ENCODE peak calls at places on chromosomes 5 and 9, in eight cellular contexts. Q is thoracic aorta, J is tibial artery, V is aorta, E is neuronal stem cell, Y is Peyer's patch, S is right atrium auricular region, I is adipocyte. A is an unnamed sample. For H3K4me1, the result is how much of the 10 kb centered on the place peaks cover.

GRCh38 chr9:27088981-27089380 is 20.0 kb upstream of the TEK start:
- DNase-seq in Q (no peak), J (no peak), V (no peak), E (no peak), Y (no peak), S (no peak), I (peak), A (no peak)

GRCh38 chr5:14447958-14448881 is 133.4 kb upstream of the OTULINL start:
- DNase-seq in Q (no peak), J (no peak), V (no peak), E (no peak), Y (no peak), S (no peak), I (peak), A (no peak)

GRCh38 chr5:64165500-64166200 is at the start of gene RNF180:
- DNase-seq in Q (no peak), J (peak), V (peak), E (peak), Y (peak), S (no peak), I (peak), A (no peak)

GRCh38 chr9:27204578-27204977 is 92.4 kb downstream of the EQTN start:
- DNase-seq in Q (no peak), J (no peak), V (no peak), E (no peak), Y (no peak), S (no peak), I (no peak), A (no peak)

GRCh38 chr5:39519566-39520231 is 94.9 kb upstream of the DAB2 start:
- DNase-seq in Q (no peak), J (no peak), V (no peak), E (no peak), Y (no peak), S (no peak), I (peak), A (no peak)

GRCh38 chr9:125995706-125996105 is 248.5 kb downstream of the PBX3 start:
- DNase-seq in Q (no peak), J (no peak), V (peak), E (no peak), Y (no peak), S (no peak), I (no peak), A (no peak)

GRCh38 chr5:153969563-153969895 is 69.2 kb downstream of the FAM114A2 start:
- DNase-seq in Q (no peak), J (no peak), V (no peak), E (no peak), Y (no peak), S (no peak), I (no peak), A (no peak)

GRCh38 chr5:109668237-109668636 is 21.5 kb upstream of the MAN2A1 start:
- DNase-seq in Q (no peak), J (no peak), V (no peak), E (no peak), Y (no peak), S (no peak), I (no peak), A (no peak)

GRCh38 chr5:110900829-110901228 is 162.0 kb downstream of the SLC25A46 start:
- DNase-seq in Q (no peak), J (no peak), V (no peak), E (no peak), Y (no peak), S (no peak), I (peak), A (no peak)

GRCh38 chr5:170638051-170638450 is 134.2 kb downstream of the KCNIP1 start:
- DNase-seq in Q (no peak), J (no peak), V (no peak), E (no peak), Y (no peak), S (no peak), I (no peak), A (no peak)

GRCh38 chr9:113963017-113963620 is 87.0 kb downstream of the ZNF618 start:
- DNase-seq in Q (no peak), J (no peak), V (no peak), E (peak), Y (no peak), S (peak), I (peak), A (peak)

GRCh38 chr9:86452194-86452828 is 98.1 kb upstream of the TUT7 start:
- DNase-seq in Q (no peak), J (peak), V (no peak), E (no peak), Y (no peak), S (no peak), I (peak), A (no peak)

GRCh38 chr5:59685131-59685530 is 208.4 kb downstream of the PDE4D start:
- DNase-seq in Q (no peak), J (no peak), V (no peak), E (no peak), Y (no peak), S (no peak), I (no peak), A (no peak)

GRCh38 chr9:4955836-4956235 is 29.2 kb upstream of the JAK2 start:
- DNase-seq in Q (no peak), J (no peak), V (no peak), E (no peak), Y (no peak), S (no peak), I (no peak), A (no peak)

GRCh38 chr5:172188893-172189692 is 1.1 kb upstream of the STK10 start:
- DNase-seq in Q (no peak), J (no peak), V (peak), E (peak), Y (no peak), S (no peak), I (no peak), A (no peak)

GRCh38 chr9:124839612-124840299 is 13.5 kb upstream of the WDR38 start:
- DNase-seq in Q (no peak), J (no peak), V (no peak), E (no peak), Y (no peak), S (no peak), I (peak), A (peak)

GRCh38 chr9:95383198-95383673 is 65.7 kb upstream of the FANCC start:
- DNase-seq in Q (no peak), J (no peak), V (no peak), E (no peak), Y (no peak), S (no peak), I (peak), A (no peak)

GRCh38 chr5:159103086-159103485 is 3.4 kb upstream of the EBF1 start:
- DNase-seq in Q (no peak), J (no peak), V (no peak), E (no peak), Y (no peak), S (no peak), I (no peak), A (peak)
- H3K4me3 ChIP-seq in Q (no peak), J (no peak), V (no peak), E (no peak), Y (no peak), S (no peak), I (peak), A (peak)

DNA sequence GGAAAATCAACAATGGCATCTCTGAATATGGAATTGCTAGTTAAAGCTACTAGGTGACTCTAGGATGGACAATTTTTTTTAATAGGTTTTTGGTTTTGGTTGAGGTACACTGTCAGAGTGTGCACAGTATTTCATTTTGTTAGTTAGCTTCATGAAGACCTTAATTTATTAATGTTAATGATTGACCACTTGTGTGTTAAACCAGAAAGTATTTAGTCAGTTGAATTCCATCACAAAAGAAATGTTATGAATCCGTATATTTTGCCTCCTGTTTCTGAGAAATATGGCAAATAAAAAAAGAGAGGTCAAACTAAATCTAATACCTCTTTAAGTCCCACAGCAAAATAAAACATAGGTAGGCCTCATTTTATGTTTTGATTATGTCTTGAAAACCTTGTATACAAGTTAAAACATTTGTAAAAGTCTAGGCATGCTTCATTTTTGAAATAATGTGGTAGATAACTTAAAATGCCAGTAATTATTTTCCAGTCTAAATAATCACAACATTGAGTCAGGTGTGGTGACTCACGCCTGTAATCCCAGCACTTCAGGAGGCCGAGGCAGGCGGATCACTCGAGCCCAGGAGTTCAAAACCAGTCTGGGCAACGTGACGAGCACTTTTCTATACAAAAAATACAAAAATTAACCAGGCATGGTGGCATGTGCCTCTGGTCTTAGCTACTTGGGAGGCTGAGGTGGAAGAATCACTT is 50.7 kb downstream of the ITGA1 start:
- DNase-seq in Q (no peak), J (no peak), V (peak), E (no peak), Y (no peak), S (no peak), I (no peak), A (no peak)
- H3K4me1 ChIP-seq in Q (half or more), J (under half), V (under half), E (under half), Y (under half), S (under half), I (under half), A (under half)

GRCh38 chr5:68730220-68731010 is 363.4 kb upstream of the SLC30A5 start:
- DNase-seq in Q (peak), J (peak), V (no peak), E (no peak), Y (no peak), S (peak), I (peak), A (no peak)
- H3K4me3 ChIP-seq in Q (no peak), J (no peak), V (no peak), E (no peak), Y (no peak), S (no peak), I (no peak), A (no peak)

DNA sequence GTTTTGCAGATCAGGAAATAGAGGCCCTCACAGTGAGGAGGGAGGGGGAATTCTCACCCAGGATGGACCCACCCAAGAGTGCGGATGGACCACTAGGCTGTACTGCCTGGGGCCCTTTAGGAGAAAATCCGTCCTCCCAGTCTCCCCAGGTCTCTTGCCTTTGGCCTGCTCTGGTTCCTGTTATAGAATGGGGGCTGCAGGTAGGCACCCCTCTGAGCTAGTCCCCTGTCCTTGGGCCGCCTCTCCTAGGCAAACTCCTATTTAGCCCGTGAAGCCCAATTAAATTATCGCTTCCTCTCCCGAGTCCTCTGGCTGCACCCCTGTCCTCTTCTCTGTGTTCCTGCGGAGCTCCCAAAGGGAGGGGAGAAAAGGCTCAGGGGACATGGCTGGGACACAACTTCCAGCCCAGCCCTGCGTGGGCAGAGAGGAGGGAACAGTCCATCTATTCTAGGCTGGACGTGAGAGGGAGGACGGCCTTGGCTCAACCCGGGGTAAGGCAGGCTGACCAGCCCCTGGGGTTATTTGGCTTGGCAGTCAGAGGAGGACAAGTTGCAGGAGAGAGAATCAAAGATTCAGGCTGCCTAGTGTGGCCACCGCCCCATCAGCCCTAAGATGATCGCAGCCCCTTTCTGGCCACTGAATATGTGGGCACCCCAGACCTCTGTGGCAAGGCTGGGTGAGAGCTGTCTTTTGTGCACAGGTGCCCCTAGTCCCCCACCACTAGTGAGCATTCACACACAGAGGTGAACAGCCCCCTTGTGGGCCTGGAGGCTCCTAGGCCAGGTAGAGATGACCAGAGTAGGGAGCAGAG is 134.2 kb downstream of the C9orf50 start:
- DNase-seq in Q (peak), J (peak), V (peak), E (no peak), Y (no peak), S (peak), I (peak), A (no peak)
- H3K4me1 ChIP-seq in Q (half or more), J (half or more), V (under half), E (half or more), Y (half or more), S (under half), I (half or more), A (under half)

GRCh38 chr9:105242557-105242956 is 1.9 kb upstream of the SLC44A1 start:
- DNase-seq in Q (no peak), J (no peak), V (no peak), E (no peak), Y (no peak), S (no peak), I (peak), A (no peak)
- H3K4me3 ChIP-seq in Q (peak), J (peak), V (no peak), E (no peak), Y (no peak), S (no peak), I (peak), A (no peak)

DNA sequence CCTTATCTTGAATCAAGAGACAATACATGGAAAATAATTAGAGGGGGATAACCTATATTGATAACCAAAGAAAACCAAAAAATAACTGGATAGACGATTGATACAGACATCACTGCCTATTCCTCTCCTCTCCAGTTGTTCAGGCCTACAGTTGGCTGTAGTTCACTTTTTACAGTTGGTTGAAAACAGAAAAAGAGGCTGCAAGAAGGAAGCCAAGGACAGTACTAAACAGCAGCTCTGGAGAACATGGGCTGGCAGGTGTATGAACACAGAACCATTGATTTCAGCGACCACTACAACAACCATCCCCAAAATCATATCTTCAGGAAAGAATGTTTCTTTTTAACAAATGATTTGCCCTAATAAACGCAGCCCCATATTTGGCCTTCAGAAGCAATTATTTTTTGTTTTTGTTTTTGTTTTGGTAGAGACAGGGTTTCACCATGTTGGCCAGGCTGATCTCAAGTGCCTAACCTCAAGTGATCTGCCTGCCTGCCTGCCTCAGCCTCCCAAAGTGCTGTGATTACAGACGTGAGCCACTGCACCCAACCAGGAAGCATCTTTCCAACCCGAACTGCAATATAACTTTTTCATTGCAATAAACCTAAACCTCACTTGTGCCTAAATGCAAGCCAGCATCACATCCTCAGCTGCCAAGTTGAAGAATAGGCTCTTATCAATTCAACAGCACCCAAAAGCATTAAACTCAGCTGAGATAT is 64.2 kb downstream of the MLLT3 start:
- DNase-seq in Q (no peak), J (no peak), V (no peak), E (no peak), Y (no peak), S (no peak), I (no peak), A (no peak)
- H3K4me1 ChIP-seq in Q (under half), J (under half), V (under half), E (under half), Y (under half), S (under half), I (under half), A (under half)

GRCh38 chr5:1930501-1930879 is 47.8 kb upstream of the IRX4 start:
- DNase-seq in Q (no peak), J (no peak), V (no peak), E (no peak), Y (no peak), S (no peak), I (no peak), A (no peak)

GRCh38 chr5:1931590-1932138 is 48.9 kb upstream of the IRX4 start:
- DNase-seq in Q (no peak), J (no peak), V (no peak), E (no peak), Y (no peak), S (no peak), I (no peak), A (no peak)

GRCh38 chr5:1929108-1929991 is 46.6 kb upstream of the IRX4 start:
- DNase-seq in Q (no peak), J (no peak), V (no peak), E (no peak), Y (no peak), S (no peak), I (no peak), A (no peak)

GRCh38 chr5:1933364-1934055 is 50.8 kb upstream of the IRX4 start:
- DNase-seq in Q (no peak), J (no peak), V (no peak), E (no peak), Y (no peak), S (no peak), I (no peak), A (no peak)

GRCh38 chr5:1930880-1931589 is 48.3 kb upstream of the IRX4 start:
- DNase-seq in Q (no peak), J (no peak), V (no peak), E (peak), Y (no peak), S (no peak), I (no peak), A (no peak)
- H3K4me3 ChIP-seq in Q (peak), J (peak), V (peak), E (peak), Y (peak), S (peak), I (peak), A (no peak)

GRCh38 chr9:134336174-134336705 is 10.0 kb downstream of the RXRA start:
- DNase-seq in Q (no peak), J (no peak), V (no peak), E (no peak), Y (no peak), S (no peak), I (no peak), A (no peak)
- H3K4me1 ChIP-seq in Q (half or more), J (half or more), V (under half), E (under half), Y (half or more), S (under half), I (half or more), A (under half)

GRCh38 chr5:132410451-132411381 is 41.2 kb downstream of the SLC22A5 start:
- DNase-seq in Q (no peak), J (peak), V (peak), E (peak), Y (peak), S (no peak), I (peak), A (peak)

GRCh38 chr5:132413567-132413966 is 44.1 kb downstream of the SLC22A5 start:
- DNase-seq in Q (no peak), J (no peak), V (no peak), E (no peak), Y (no peak), S (no peak), I (no peak), A (no peak)

GRCh38 chr5:132408456-132408855 is 38.9 kb downstream of the SLC22A5 start:
- DNase-seq in Q (no peak), J (no peak), V (peak), E (no peak), Y (no peak), S (no peak), I (no peak), A (no peak)

GRCh38 chr5:132408965-132409364 is 39.5 kb downstream of the SLC22A5 start:
- DNase-seq in Q (no peak), J (no peak), V (no peak), E (no peak), Y (no peak), S (no peak), I (no peak), A (no peak)

DNA sequence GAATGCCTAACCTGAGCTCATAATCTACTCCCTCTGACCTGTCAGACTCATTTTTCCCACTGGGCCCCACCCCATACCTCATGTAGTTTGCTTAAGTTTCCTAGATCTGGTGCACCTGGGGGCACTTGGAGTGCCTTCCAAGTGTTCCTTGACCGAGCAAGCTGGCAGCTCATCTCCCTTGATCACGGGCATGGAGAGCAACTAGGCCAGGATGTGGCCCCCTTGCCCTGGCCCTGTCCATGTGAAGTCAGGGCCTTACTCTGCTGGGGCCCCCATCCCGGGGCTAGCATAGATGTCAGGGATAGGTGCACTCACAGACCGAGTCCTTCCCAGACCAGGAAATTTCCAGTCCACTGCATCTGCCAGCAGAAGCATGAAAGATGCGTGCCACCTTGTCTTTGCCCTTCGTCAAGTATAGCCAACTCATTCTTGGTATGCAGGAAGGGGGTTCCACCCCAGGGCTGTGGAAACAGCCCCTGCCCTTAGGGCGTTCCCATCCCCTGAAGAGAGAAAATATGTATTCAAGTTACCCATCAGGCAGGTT is 41.9 kb downstream of the SLC22A5 start:
- DNase-seq in Q (no peak), J (no peak), V (no peak), E (no peak), Y (peak), S (no peak), I (no peak), A (no peak)
- H3K4me3 ChIP-seq in Q (peak), J (peak), V (peak), E (no peak), Y (peak), S (peak), I (peak), A (peak)

DNA sequence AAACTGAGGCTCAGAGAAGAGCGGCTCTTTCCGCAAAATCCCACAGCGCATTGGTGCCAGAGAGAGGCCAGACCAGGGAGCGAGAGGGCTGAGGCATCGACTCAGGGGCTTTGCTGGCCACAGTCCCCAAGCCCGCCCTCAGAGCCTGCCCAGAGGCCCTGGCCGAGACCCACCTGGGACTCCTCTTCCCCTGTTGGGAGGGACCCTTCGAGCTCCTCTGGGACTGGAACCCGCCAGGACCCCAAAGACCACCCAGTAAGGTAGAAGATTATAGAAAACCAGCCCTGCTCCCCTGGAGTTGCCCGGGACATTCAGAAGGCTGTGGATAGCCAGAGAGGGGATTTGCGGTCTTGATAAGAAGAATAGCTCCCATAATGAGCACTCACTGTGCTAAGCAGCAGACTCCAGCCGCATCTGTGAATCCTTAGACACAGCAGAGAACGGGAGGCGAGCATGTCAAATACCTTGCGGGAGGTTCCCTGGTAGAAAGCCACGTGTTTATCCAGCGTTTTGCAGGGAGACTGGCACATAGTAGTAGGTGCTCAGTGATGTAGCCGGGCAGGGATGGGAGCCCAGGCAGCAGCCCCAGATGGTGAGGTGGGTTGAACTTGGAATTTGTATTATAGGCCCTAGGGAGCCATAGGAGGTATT is 651 bp upstream of the AK1 start:
- DNase-seq in Q (no peak), J (no peak), V (no peak), E (peak), Y (no peak), S (no peak), I (no peak), A (no peak)
- H3K4me1 ChIP-seq in Q (under half), J (half or more), V (under half), E (under half), Y (under half), S (under half), I (under half), A (under half)

A was measured in Karpas-422.